ENCODE peak calls at places on chromosomes 16 and 17, in five cellular contexts. X is IMR-90, M is H1, U is neuronal stem cell, A is trophoblast cell. R is an unnamed sample.

GRCh38 chr16:88484505-88485365 is 31.7 kb downstream of the ZFPM1 start:
- DNase-seq in X (no peak), M (no peak), U (no peak), A (no peak), R (no peak)

GRCh38 chr17:9973689-9974459 is 68.8 kb upstream of the RCVRN start:
- DNase-seq in X (no peak), M (no peak), U (no peak), A (no peak), R (peak; percentile 24)

GRCh38 chr17:6393368-6393952 is 41.5 kb downstream of the AIPL1 start:
- DNase-seq in X (no peak), M (no peak), U (no peak), A (no peak), R (peak; percentile 20)

GRCh38 chr17:48351916-48352332 is 78.1 kb downstream of the SKAP1 start:
- DNase-seq in X (peak; percentile 67), M (no peak), U (peak; percentile 30), A (no peak), R (peak; percentile 73)

GRCh38 chr17:49579522-49579921 is 3.9 kb downstream of the NXPH3 start:
- DNase-seq in X (no peak), M (no peak), U (no peak), A (no peak), R (no peak)

GRCh38 chr16:27427538-27427937 is 25.6 kb downstream of the IL21R start:
- DNase-seq in X (no peak), M (no peak), U (no peak), A (no peak), R (no peak)

GRCh38 chr17:75511270-75511609 is 4.1 kb downstream of the CASKIN2 start:
- DNase-seq in X (no peak), M (no peak), U (no peak), A (no peak), R (no peak)

GRCh38 chr17:18041776-18042175 is 2.6 kb downstream of the GID4 start:
- DNase-seq in X (peak; percentile 75), M (no peak), U (no peak), A (peak; percentile 63), R (peak; percentile 68)

GRCh38 chr17:62996221-62996620 is 30.2 kb downstream of the TANC2 start:
- DNase-seq in X (no peak), M (no peak), U (no peak), A (no peak), R (no peak)

GRCh38 chr17:15931394-15931793 is 13.5 kb upstream of the ADORA2B start:
- DNase-seq in X (no peak), M (no peak), U (no peak), A (no peak), R (no peak)

GRCh38 chr17:33924105-33924504 is 331.0 kb upstream of the CCL2 start:
- DNase-seq in X (no peak), M (no peak), U (no peak), A (no peak), R (no peak)

GRCh38 chr17:80361495-80362220 is 53.3 kb upstream of the ENDOV start:
- DNase-seq in X (no peak), M (peak; percentile 83), U (peak; percentile 17), A (no peak), R (peak; percentile 11)

GRCh38 chr17:83116783-83117555 is 37.6 kb downstream of the METRNL start:
- DNase-seq in X (no peak), M (no peak), U (no peak), A (no peak), R (no peak)

GRCh38 chr17:17348872-17349723 is 45.9 kb downstream of the NT5M start:
- DNase-seq in X (no peak), M (no peak), U (no peak), A (no peak), R (no peak)

GRCh38 chr16:83981799-83982198 is 13.8 kb downstream of the NECAB2 start:
- DNase-seq in X (no peak), M (no peak), U (no peak), A (no peak), R (no peak)

GRCh38 chr17:76076765-76077581 is 2.0 kb upstream of the ZACN start:
- DNase-seq in X (peak; percentile 41), M (peak; percentile 78), U (no peak), A (no peak), R (no peak)

GRCh38 chr17:33520404-33521032 is 227.4 kb upstream of the ASIC2 start:
- DNase-seq in X (peak; percentile 1), M (peak; percentile 95), U (peak; percentile 71), A (peak; percentile 83), R (peak; percentile 54)

GRCh38 chr17:42077770-42078169 is 20.5 kb downstream of the ZNF385C start:
- DNase-seq in X (no peak), M (no peak), U (no peak), A (no peak), R (no peak)

GRCh38 chr16:57141822-57142631 is 43.8 kb downstream of the PSME3IP1 start:
- DNase-seq in X (no peak), M (no peak), U (no peak), A (no peak), R (no peak)

GRCh38 chr16:88347656-88348376 is 34.9 kb upstream of the ZNF469 start:
- DNase-seq in X (no peak), M (no peak), U (no peak), A (no peak), R (no peak)

GRCh38 chr16:19135896-19136438 is 22.2 kb downstream of the ITPRIPL2 start:
- DNase-seq in X (peak; percentile 50), M (no peak), U (no peak), A (peak; percentile 90), R (no peak)

GRCh38 chr16:380837-381787 is 666 bp downstream of the PGAP6 start:
- DNase-seq in X (peak; percentile 10), M (peak; percentile 66), U (no peak), A (no peak), R (peak; percentile 40)

GRCh38 chr17:43992641-43993040 is 11.8 kb upstream of the NAGS start:
- DNase-seq in X (no peak), M (no peak), U (no peak), A (no peak), R (no peak)

GRCh38 chr17:79664925-79665738 is 54.3 kb upstream of the RBFOX3 start:
- DNase-seq in X (no peak), M (peak; percentile 72), U (no peak), A (peak; percentile 5), R (no peak)

GRCh38 chr17:35725917-35726608 is 5.4 kb upstream of the RASL10B start:
- DNase-seq in X (no peak), M (no peak), U (no peak), A (no peak), R (no peak)

GRCh38 chr16:89122322-89122831 is 28.7 kb downstream of the ACSF3 start:
- DNase-seq in X (no peak), M (no peak), U (no peak), A (no peak), R (no peak)

GRCh38 chr17:47744168-47745036 is 11.4 kb downstream of the TBX21 start:
- DNase-seq in X (no peak), M (no peak), U (no peak), A (no peak), R (no peak)

GRCh38 chr17:11506635-11507034 is 91.6 kb upstream of the DNAH9 start:
- DNase-seq in X (no peak), M (peak; percentile 70), U (peak; percentile 83), A (no peak), R (no peak)

GRCh38 chr17:41308918-41309359 is at the start of gene KRTAP16-1:
- DNase-seq in X (no peak), M (no peak), U (no peak), A (no peak), R (no peak)

DNA sequence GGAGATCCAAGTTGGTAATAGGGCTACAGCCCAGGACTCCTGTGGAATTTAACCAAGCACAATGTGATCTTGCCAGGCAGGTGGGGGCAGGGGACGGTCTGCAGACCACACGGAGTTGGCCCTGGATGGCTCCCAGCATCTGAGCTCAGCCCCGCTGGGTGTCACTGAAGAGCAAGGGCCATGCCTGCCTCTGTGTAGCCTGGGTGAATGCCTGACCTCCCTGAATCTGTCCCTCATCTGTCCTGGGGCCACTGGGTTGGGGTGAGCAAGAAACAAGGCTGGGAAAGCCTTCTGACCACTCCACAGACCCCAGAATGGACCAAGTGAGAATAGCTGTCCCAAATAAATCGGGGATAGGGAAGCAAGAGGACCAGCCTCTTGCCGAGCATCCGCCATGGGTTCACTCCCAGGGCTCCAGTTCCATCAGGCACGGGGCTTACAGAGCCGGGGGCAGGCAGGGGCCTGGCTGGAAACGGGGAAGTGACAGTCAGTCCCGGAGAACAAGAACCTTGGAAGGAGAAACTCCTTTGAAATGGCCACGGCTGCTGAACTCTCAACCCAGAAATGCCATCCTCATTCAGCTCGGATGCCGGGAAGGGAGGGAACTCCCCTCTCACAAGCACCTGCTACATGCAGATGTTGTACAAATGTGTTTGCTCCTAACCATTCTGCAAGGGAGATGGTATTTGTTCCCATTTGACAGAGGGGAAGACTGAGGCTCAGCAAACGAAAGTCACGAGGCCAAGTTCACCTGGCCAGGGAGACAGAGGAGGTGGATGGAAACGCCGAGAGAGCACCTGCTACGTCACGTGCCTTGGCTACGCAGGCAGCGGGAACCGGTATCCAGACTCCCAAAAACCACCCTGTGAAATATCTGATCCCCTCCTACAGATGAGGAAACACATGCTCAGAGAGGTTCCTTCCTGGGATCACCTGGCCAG is 50.0 kb downstream of the RMI2 start:
- DNase-seq in X (no peak), M (no peak), U (no peak), A (no peak), R (no peak)
- H2AK5ac ChIP-seq in X (peak overlapping the region; percentile 25), M (no peak overlapping the region), U (no peak overlapping the region), A (no peak overlapping the region), R (no peak overlapping the region)

GRCh38 chr16:22022151-22022550 is 14.2 kb downstream of the MOSMO start:
- DNase-seq in X (no peak), M (no peak), U (no peak), A (peak; percentile 63), R (no peak)
- H3K4me3 ChIP-seq in X (no peak overlapping the region), M (no peak overlapping the region), U (no peak overlapping the region), A (no peak overlapping the region), R (no peak overlapping the region)

GRCh38 chr16:58629681-58630640 is at the start of gene CNOT1:
- DNase-seq in X (peak; percentile 100), M (peak; percentile 97), U (peak; percentile 99), A (peak; percentile 100), R (peak; percentile 100)
- H4K91ac ChIP-seq in X (peak within 1 kb of the TSS; percentile 96), M (peak within 1 kb of the TSS; percentile 92), U (no peak within 1 kb of the TSS), A (peak within 1 kb of the TSS; percentile 95), R (peak within 1 kb of the TSS; percentile 90)

DNA sequence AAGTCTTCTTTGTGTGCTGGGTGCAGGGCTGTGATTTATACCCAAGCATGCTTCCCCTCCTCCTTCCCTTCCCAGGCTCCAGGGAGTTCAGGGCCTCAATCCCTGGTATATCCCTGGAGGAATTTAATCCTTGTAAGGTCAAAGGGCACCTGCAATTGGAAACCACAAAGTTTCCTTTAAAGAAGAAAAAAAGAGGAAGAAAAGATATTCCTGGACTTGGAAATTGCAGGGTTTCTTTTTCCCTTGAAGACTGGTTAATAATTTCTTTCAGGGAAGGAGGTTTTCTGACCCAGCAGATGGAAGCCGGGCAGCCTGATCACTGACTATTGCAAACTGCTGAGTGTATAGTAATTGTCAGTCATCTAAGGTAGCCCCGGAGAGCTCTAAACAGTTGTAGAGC is 182.3 kb downstream of the AATF start:
- DNase-seq in X (peak; percentile 53), M (no peak), U (peak; percentile 62), A (no peak), R (peak; percentile 81)
- H2AK5ac ChIP-seq in X (no peak overlapping the region), M (no peak overlapping the region), U (no peak overlapping the region), A (no peak overlapping the region), R (no peak overlapping the region)

R was measured in mesenchymal stem cell.